ENCODE peak calls at places on chromosome 19, in ten cellular contexts. B is ovary, Q is A549, H is suprapubic skin, L is SK-N-SH, W is GM12878, O is H1, C is tibial nerve, G is transverse colon, E is K562. V is an unnamed sample.

GRCh38 chr19:18496167-18496979 is 25.5 kb downstream of the ELL start:
- DNase-seq in H (no peak), B (no peak), G (peak; percentile 73), C (no peak), L (no peak), O (no peak), W (no peak), Q (no peak), E (peak; percentile 73), V (peak; percentile 89)

GRCh38 chr19:47143322-47144073 is 12.9 kb downstream of the SAE1 start:
- DNase-seq in W (no peak), H (no peak), B (no peak), E (no peak), C (no peak), O (no peak), Q (no peak), L (no peak), G (peak; percentile 9), V (no peak)

GRCh38 chr19:57377498-57378146 is 12.0 kb upstream of the ZNF548 start:
- DNase-seq in Q (no peak), E (no peak), H (no peak), B (no peak), G (no peak), C (no peak), W (no peak), L (no peak), O (no peak), V (no peak)

GRCh38 chr19:3151563-3152430 is 16.0 kb downstream of the GNA15 start:
- DNase-seq in H (no peak), Q (no peak), B (no peak), W (no peak), L (no peak), C (no peak), O (no peak), G (no peak), E (no peak), V (no peak)

GRCh38 chr19:31285744-31286143 is 63.5 kb downstream of the TSHZ3 start:
- DNase-seq in E (no peak), C (no peak), G (no peak), L (no peak), H (no peak), O (no peak), W (no peak), Q (no peak), B (peak; percentile 46), V (no peak)

GRCh38 chr19:14528419-14529253 is 758 bp upstream of the TECR start:
- DNase-seq in W (no peak), Q (no peak), H (no peak), O (no peak), L (no peak), G (no peak), E (no peak), B (peak; percentile 36), C (no peak), V (no peak)

GRCh38 chr19:10565028-10565566 is 713 bp downstream of the KRI1 start:
- DNase-seq in C (peak; percentile 40), H (peak; percentile 73), Q (peak; percentile 67), L (peak; percentile 76), G (peak; percentile 55), W (no peak), B (peak; percentile 42), E (peak; percentile 79), O (no peak), V (peak; percentile 35)

GRCh38 chr19:8413593-8413923 is 453 bp downstream of the MARCHF2 start:
- DNase-seq in W (no peak), E (no peak), C (no peak), L (no peak), G (no peak), H (no peak), Q (no peak), O (no peak), B (no peak), V (no peak)

GRCh38 chr19:34351382-34351802 is 13.6 kb upstream of the GPI start:
- DNase-seq in Q (no peak), L (no peak), E (no peak), W (peak; percentile 25), O (no peak), B (no peak), G (no peak), C (no peak), H (no peak), V (peak; percentile 87)

GRCh38 chr19:18227781-18228271 is 1.6 kb upstream of the PDE4C start:
- DNase-seq in E (no peak), W (no peak), B (no peak), L (no peak), Q (no peak), H (no peak), O (no peak), C (no peak), G (no peak), V (no peak)

DNA sequence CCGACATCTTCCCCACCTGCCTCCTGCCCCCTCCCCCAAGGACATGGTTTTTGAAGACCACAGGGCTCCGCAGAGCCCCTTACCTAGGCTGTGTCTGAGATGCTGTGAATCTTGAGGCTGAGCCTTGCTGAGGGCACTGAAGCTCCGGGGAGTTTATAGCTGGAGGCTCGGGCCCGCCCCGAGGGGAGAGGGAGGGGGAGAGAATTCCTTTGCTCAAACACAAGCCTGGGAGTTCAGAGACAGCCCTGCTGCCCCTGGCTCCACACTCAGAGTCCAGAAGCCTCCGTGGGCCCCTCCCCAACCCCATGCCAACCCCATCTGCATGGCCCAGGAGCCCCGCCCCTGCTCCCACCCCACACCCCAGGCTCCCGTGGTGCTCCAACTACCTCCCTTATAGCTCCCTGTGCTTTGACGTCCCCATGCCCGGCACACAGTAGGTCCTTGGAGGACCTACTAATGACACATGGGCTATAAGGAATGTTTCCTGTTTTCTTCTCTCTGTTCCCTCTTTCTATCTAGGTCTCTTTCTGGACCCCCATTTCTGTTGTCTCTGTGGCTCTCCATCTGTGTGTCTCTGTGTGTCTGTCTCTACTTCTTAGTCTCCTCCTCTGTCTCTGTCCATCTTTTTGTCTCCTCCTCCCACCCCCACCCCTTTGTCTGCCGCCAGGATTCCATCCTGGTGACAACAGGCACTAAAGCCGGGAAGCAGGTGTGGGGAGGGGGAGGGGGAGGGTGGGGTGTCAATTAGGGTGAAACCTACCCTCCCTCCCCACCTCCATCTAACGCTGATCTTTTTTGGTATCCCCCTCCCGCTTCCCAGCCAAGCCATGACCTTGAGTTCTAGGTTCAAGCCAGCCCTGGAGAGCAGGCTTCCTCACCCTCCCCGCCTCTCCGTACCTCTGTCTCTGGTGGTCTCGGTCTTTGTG is at the start of gene TNNT1:
- DNase-seq in W (no peak), Q (no peak), L (peak; percentile 36), E (no peak), H (no peak), G (no peak), O (no peak), C (no peak), B (no peak), V (no peak)
- TF ChIP-seq CTCF in W (no peak), Q (no peak), L (no peak), E (no peak), H (no peak), G (no peak), O (no peak), C (no peak), B (no peak), V (no peak)

GRCh38 chr19:6979341-6979740 is 41.9 kb downstream of the MBD3L2B start:
- DNase-seq in E (no peak), B (no peak), G (no peak), C (no peak), H (no peak), Q (no peak), L (no peak), O (no peak), W (no peak), V (no peak)
- TF ChIP-seq EP300 in E (no peak), B (no peak), G (no peak), C (no peak), H (no peak), Q (no peak), L (no peak), O (no peak), W (no peak), V (no peak)

GRCh38 chr19:49016067-49016839 is 638 bp downstream of the LHB start:
- DNase-seq in B (no peak), C (no peak), G (no peak), H (no peak), Q (no peak), L (no peak), O (no peak), E (no peak), W (no peak), V (no peak)
- H3K4me3 ChIP-seq in B (no peak overlapping the region), C (no peak overlapping the region), G (no peak overlapping the region), H (no peak overlapping the region), Q (no peak overlapping the region), L (no peak overlapping the region), O (no peak overlapping the region), E (no peak overlapping the region), W (no peak overlapping the region), V (no peak overlapping the region)

GRCh38 chr19:43562211-43562697 is 13.1 kb downstream of the XRCC1 start:
- DNase-seq in C (no peak), B (no peak), E (no peak), H (no peak), L (no peak), Q (no peak), G (no peak), O (no peak), W (no peak), V (no peak)

GRCh38 chr19:43560687-43561086 is 14.6 kb downstream of the XRCC1 start:
- DNase-seq in L (no peak), W (no peak), O (no peak), E (peak; percentile 71), H (no peak), C (no peak), G (no peak), B (no peak), Q (peak; percentile 62), V (no peak)

GRCh38 chr19:43563816-43564215 is 11.5 kb downstream of the XRCC1 start:
- DNase-seq in W (no peak), B (no peak), C (no peak), L (no peak), G (no peak), H (no peak), Q (no peak), E (no peak), O (no peak), V (no peak)

GRCh38 chr19:43562698-43563241 is 12.6 kb downstream of the XRCC1 start:
- DNase-seq in E (no peak), Q (no peak), O (no peak), B (no peak), G (peak; percentile 73), C (peak; percentile 64), H (peak; percentile 82), W (peak; percentile 91), L (no peak), V (peak; percentile 65)

DNA sequence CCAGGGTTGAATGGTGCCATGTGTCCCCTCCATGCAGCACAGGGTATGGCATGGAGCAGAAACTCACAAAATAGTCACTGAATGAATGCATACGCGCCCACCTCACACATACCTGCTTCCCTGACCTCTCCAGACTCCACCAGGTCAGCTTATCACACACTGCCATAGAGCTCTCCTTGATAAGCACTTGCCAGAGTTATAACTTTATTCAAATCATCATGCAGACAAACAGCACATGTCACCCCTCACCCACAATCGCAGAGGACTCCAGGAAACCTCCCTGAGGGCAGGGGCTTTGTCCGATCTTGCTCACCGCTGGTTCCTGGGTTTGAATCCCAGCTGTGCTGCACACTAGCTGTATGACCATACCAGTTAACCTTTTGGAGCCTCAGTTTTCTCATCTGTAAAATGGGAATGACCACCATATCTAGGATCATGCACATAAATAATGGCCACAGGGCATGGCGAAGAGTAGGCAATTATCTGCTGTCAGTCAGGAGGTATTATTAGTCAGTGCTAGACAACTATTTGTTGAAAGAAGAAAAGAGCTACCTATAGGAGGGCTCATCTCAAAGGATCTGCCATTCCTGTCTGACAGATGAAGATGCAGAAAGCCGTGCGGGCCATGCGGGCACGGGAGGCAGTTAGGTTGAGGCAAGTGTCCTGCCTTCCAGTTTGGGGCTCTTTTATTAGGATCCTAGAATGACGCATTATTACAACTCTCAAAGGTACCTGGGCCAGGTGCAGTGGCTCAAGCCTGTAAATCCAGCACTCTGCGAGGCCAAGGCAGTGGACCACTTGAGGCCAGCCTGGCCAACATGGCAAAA is 14.0 kb downstream of the XRCC1 start:
- DNase-seq in Q (no peak), G (no peak), B (no peak), C (no peak), O (no peak), H (no peak), L (no peak), W (no peak), E (no peak), V (no peak)
- TF ChIP-seq CTCF in Q (no peak), G (no peak), B (no peak), C (no peak), O (no peak), H (no peak), L (no peak), W (no peak), E (no peak), V (no peak)